ENCODE peak calls at places on chromosomes 13 and 19, in four cellular contexts. B is IMR-90, L is GM12878, Y is K562. P is an unnamed sample.

GRCh38 chr19:18292460-18292809 is 11.0 kb upstream of the JUND start:
- DNase-seq in B (no peak), L (no peak), Y (no peak), P (no peak)

GRCh38 chr13:35984776-35985453 is 146.3 kb downstream of the DCLK1 start:
- DNase-seq in Y (no peak), L (no peak), B (no peak), P (no peak)

GRCh38 chr13:99044764-99045163 is 66.9 kb upstream of the DOCK9 start:
- DNase-seq in L (no peak), B (no peak), Y (no peak), P (no peak)

GRCh38 chr19:43362179-43362578 is 8.7 kb downstream of the CD177 start:
- DNase-seq in L (no peak), B (peak), Y (no peak), P (no peak)

GRCh38 chr19:1513492-1514294 is 874 bp upstream of the ADAMTSL5 start:
- DNase-seq in B (peak), L (no peak), Y (peak), P (peak)

GRCh38 chr19:18321729-18322091 is 1.2 kb downstream of the LSM4 start:
- DNase-seq in B (peak), L (no peak), Y (peak), P (no peak)

GRCh38 chr13:109148243-109148642 is 518.8 kb downstream of the MYO16 start:
- DNase-seq in B (peak), L (no peak), Y (no peak), P (no peak)

GRCh38 chr13:45943965-45944364 is 92.4 kb upstream of the SIAH3 start:
- DNase-seq in Y (no peak), B (peak), L (no peak), P (no peak)

GRCh38 chr13:23987331-23987730 is 90.0 kb upstream of the C1QTNF9B start:
- DNase-seq in B (peak), Y (no peak), L (no peak), P (no peak)

GRCh38 chr13:75637101-75637774 is 1.1 kb downstream of the LMO7 start:
- DNase-seq in L (no peak), Y (no peak), B (no peak), P (no peak)

DNA sequence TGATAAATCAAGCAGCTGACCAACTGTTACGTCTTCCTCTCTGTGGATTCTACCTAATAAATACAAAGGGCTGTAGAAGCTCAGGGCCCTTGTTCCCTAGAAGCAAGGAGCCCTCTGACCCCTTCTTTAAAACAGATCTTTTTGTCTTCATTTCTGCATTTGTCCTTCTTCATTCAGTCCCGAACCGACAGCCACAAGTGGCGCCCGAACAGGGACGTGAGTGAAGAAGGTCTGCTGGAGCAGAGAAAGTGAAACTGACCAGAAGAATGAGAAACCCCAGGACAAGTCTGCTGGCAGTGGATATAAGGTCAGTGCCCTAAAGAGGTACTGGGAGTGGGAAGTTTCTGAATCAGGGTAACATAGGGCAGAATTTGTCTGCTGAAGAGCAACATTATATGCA is 13.1 kb downstream of the ZNF773 start:
- DNase-seq in L (no peak), B (peak), Y (no peak), P (no peak)
- TF ChIP-seq BHLHE40 in L (no peak), B (no peak), Y (no peak), P (no peak)

GRCh38 chr13:77545626-77546412 is 10.3 kb downstream of the SCEL start:
- DNase-seq in L (no peak), B (no peak), Y (no peak), P (no peak)

GRCh38 chr13:77548095-77548494 is 12.6 kb downstream of the SCEL start:
- DNase-seq in B (no peak), Y (no peak), L (no peak), P (no peak)

GRCh38 chr13:77543711-77544110 is 8.2 kb downstream of the SCEL start:
- DNase-seq in Y (no peak), B (no peak), L (no peak), P (no peak)

GRCh38 chr13:77544765-77545316 is 9.3 kb downstream of the SCEL start:
- DNase-seq in B (no peak), Y (no peak), L (no peak), P (no peak)

GRCh38 chr13:77544365-77544764 is 8.9 kb downstream of the SCEL start:
- DNase-seq in B (no peak), Y (no peak), L (no peak), P (no peak)
- TF ChIP-seq RCOR1 in B (no peak), Y (no peak), L (no peak), P (no peak)

DNA sequence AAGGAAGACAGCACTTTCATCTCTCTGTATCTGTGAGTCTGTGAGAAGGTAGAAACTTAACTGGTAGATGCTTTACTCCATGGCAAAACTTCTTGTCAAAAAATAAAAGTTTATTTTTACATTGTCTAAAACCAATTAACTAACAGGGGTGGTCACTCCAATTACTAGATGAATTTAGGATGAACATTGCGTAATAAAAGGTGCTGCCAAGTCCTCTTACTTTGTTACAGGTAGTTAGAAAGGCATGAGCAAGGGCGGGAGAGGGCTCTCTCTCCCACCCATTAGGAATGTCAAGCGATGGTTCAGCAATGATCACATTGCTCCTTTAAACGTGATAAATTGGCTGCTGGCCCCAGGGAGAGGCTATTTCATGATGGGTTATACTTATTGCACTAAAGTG is 512.3 kb downstream of the SLITRK5 start:
- DNase-seq in L (no peak), B (no peak), Y (no peak), P (no peak)
- TF ChIP-seq BHLHE40 in L (no peak), B (no peak), Y (no peak), P (no peak)

GRCh38 chr13:95898256-95898655 is 154.9 kb downstream of the UGGT2 start:
- DNase-seq in L (no peak), Y (no peak), B (no peak), P (no peak)

GRCh38 chr13:95893861-95894260 is 159.3 kb downstream of the UGGT2 start:
- DNase-seq in B (no peak), L (no peak), Y (no peak), P (no peak)

DNA sequence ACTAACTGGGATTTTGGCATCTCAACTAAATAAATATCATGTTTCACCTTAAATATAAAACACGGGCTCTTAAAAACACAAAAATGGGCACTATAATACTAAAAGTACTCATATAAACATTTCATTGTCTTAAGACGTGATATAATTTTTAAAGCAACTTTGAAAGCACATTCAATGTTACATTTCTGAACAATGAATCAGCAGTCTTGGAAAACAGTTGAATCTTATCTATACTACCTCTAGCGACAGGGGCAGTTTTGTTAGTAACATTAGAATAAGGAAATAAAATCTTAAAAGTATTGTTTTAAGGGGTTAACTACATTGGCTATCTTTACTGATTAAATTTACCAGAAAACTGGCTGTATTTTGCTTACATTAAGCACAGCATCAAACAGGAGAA is 156.9 kb downstream of the UGGT2 start:
- DNase-seq in Y (no peak), B (peak), L (no peak), P (no peak)
- TF ChIP-seq RCOR1 in Y (no peak), B (no peak), L (no peak), P (no peak)

GRCh38 chr13:25927966-25928365 is 123.8 kb downstream of the SHISA2 start:
- DNase-seq in L (no peak), Y (no peak), B (no peak), P (no peak)
- TF ChIP-seq BHLHE40 in L (no peak), Y (no peak), B (no peak), P (no peak)

DNA sequence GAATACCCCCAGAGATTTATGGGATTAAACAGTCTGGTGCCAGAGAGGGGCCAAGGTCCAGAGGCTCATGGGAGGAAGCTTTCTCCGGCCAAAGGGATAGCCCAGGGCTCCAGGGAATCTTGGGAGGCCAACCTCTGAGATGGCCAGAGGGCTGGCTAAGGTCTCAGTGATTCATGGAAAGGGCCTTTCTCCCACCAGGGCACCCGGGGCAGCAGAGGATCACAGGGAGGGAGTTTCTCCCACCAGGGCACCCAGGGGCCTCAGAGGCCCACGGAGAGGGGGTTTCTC is 15.0 kb downstream of the BCAT2 start:
- DNase-seq in B (no peak), L (no peak), Y (peak), P (no peak)
- TF ChIP-seq RCOR1 in B (no peak), L (no peak), Y (no peak), P (no peak)

GRCh38 chr13:89763011-89763410 is 1584.5 kb upstream of the MIR17HG start:
- DNase-seq in Y (no peak), L (no peak), B (no peak), P (no peak)
- TF ChIP-seq BHLHE40 in Y (no peak), L (no peak), B (no peak), P (no peak)

DNA sequence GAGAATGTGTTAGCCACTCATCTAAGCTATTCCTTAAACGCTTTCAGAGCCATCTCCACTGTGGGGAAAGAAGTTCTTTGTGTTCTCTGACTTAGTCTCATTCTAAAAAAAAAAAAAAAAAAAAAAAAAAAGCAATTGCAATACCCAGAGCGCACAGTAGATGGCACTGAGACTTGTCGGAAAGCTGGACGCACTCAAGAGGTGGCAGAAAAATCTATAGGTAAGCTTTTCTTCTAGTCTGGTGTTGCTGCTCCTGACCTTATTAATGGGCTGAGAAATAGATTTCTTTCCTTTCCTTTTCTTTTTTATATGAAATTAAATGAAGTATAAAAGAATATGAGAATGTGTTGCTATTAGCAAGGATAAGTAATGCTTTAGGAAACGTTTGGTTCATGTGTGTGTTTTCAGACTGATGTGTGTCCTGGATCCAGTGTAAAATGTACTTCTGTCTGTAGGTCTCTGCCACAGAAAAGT is 4.7 kb upstream of the GJB2 start:
- DNase-seq in Y (peak), L (no peak), B (peak), P (peak)
- TF ChIP-seq RCOR1 in Y (no peak), L (no peak), B (no peak), P (no peak)

GRCh38 chr13:38763446-38764381 is 76.8 kb downstream of the FREM2 start:
- DNase-seq in L (no peak), B (peak), Y (no peak), P (peak)
- TF ChIP-seq BHLHE40 in L (no peak), B (no peak), Y (no peak), P (no peak)

GRCh38 chr19:7505288-7505681 is 10.6 kb upstream of the ZNF358 start:
- DNase-seq in L (no peak), Y (no peak), B (no peak), P (no peak)
- TF ChIP-seq RCOR1 in L (no peak), Y (no peak), B (no peak), P (no peak)